ENCODE peak calls at places on chromosomes 6 and 20, in eight cellular contexts. One of them, this sample, is unnamed.

GRCh38 chr6:136326038-136326561 is 36.5 kb upstream of the BCLAF1 start:
- DNase-seq in GM06990: no peak
- DNase-seq in neural crest cell: no peak
- DNase-seq in tibial nerve: no peak
- DNase-seq in OCI-LY7: peak
- DNase-seq in lower leg skin: no peak
- DNase-seq in fibroblast of pulmonary artery: peak
- DNase-seq in mesothelial cell of epicardium: no peak
- DNase-seq in this sample: no peak

GRCh38 chr6:151179321-151179720 is 60.4 kb upstream of the AKAP12 start:
- DNase-seq in neural crest cell: no peak
- DNase-seq in tibial nerve: peak
- DNase-seq in lower leg skin: no peak
- DNase-seq in GM06990: no peak
- DNase-seq in fibroblast of pulmonary artery: peak
- DNase-seq in mesothelial cell of epicardium: no peak
- DNase-seq in OCI-LY7: no peak
- DNase-seq in this sample: no peak

GRCh38 chr6:144899161-144899560 is 614.0 kb downstream of the UTRN start:
- DNase-seq in GM06990: no peak
- DNase-seq in tibial nerve: no peak
- DNase-seq in neural crest cell: no peak
- DNase-seq in fibroblast of pulmonary artery: peak
- DNase-seq in OCI-LY7: no peak
- DNase-seq in lower leg skin: no peak
- DNase-seq in mesothelial cell of epicardium: no peak
- DNase-seq in this sample: no peak

GRCh38 chr6:135851442-135852271 is at the start of gene PDE7B:
- DNase-seq in OCI-LY7: peak
- DNase-seq in neural crest cell: peak
- DNase-seq in GM06990: peak
- DNase-seq in mesothelial cell of epicardium: peak
- DNase-seq in lower leg skin: peak
- DNase-seq in tibial nerve: peak
- DNase-seq in fibroblast of pulmonary artery: peak
- DNase-seq in this sample: peak

GRCh38 chr6:150332939-150333591 is 35.7 kb upstream of the IYD start:
- DNase-seq in OCI-LY7: no peak
- DNase-seq in mesothelial cell of epicardium: no peak
- DNase-seq in lower leg skin: no peak
- DNase-seq in neural crest cell: no peak
- DNase-seq in fibroblast of pulmonary artery: no peak
- DNase-seq in tibial nerve: no peak
- DNase-seq in GM06990: no peak
- DNase-seq in this sample: no peak

GRCh38 chr6:2467929-2468600 is 222.7 kb upstream of the GMDS start:
- DNase-seq in GM06990: no peak
- DNase-seq in tibial nerve: no peak
- DNase-seq in OCI-LY7: no peak
- DNase-seq in neural crest cell: no peak
- DNase-seq in lower leg skin: no peak
- DNase-seq in mesothelial cell of epicardium: no peak
- DNase-seq in fibroblast of pulmonary artery: no peak
- DNase-seq in this sample: no peak

GRCh38 chr20:18252597-18253451 is 35.5 kb upstream of the ZNF133 start:
- DNase-seq in OCI-LY7: no peak
- DNase-seq in lower leg skin: peak
- DNase-seq in fibroblast of pulmonary artery: no peak
- DNase-seq in neural crest cell: no peak
- DNase-seq in mesothelial cell of epicardium: no peak
- DNase-seq in tibial nerve: no peak
- DNase-seq in GM06990: no peak
- DNase-seq in this sample: no peak

GRCh38 chr6:112595841-112596240 is 248.7 kb downstream of the RFPL4B start:
- DNase-seq in GM06990: no peak
- DNase-seq in lower leg skin: no peak
- DNase-seq in fibroblast of pulmonary artery: no peak
- DNase-seq in mesothelial cell of epicardium: no peak
- DNase-seq in tibial nerve: no peak
- DNase-seq in neural crest cell: no peak
- DNase-seq in OCI-LY7: no peak
- DNase-seq in this sample: no peak

GRCh38 chr20:48298851-48299484 is 513.7 kb upstream of the SULF2 start:
- DNase-seq in mesothelial cell of epicardium: no peak
- DNase-seq in lower leg skin: no peak
- DNase-seq in neural crest cell: no peak
- DNase-seq in OCI-LY7: no peak
- DNase-seq in GM06990: no peak
- DNase-seq in tibial nerve: no peak
- DNase-seq in fibroblast of pulmonary artery: peak
- DNase-seq in this sample: peak

DNA sequence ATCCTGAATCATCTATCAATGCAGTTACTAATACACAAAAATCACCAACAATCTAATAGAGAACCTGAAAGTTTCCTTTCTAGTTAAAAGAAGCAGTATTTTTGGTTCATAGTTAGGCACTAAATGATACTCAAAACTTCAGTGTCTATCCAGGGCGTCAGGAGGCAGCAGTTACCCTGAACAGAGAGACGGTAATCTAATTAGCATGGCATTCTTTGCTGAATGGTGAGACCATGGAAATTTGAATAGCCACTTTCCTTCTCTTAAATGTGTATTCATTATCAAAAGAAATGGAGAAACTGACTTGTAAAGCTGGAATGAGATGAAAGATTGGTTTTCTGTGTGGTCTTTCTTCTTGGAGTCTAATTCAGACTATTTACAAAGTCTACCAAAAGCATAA is 146.6 kb upstream of the BMP5 start:
- DNase-seq in GM06990: no peak
- DNase-seq in mesothelial cell of epicardium: no peak
- DNase-seq in tibial nerve: no peak
- DNase-seq in lower leg skin: no peak
- DNase-seq in fibroblast of pulmonary artery: no peak
- DNase-seq in OCI-LY7: no peak
- DNase-seq in neural crest cell: no peak
- DNase-seq in this sample: no peak
- TF ChIP-seq CTCF in GM06990: no peak
- TF ChIP-seq CTCF in mesothelial cell of epicardium: no peak
- TF ChIP-seq CTCF in tibial nerve: no peak
- TF ChIP-seq CTCF in lower leg skin: no peak
- TF ChIP-seq CTCF in fibroblast of pulmonary artery: peak
- TF ChIP-seq CTCF in OCI-LY7: no peak
- TF ChIP-seq CTCF in neural crest cell: no peak
- TF ChIP-seq CTCF in this sample: no peak

GRCh38 chr6:890201-890600 is 197.3 kb upstream of the EXOC2 start:
- DNase-seq in fibroblast of pulmonary artery: no peak
- DNase-seq in neural crest cell: no peak
- DNase-seq in GM06990: no peak
- DNase-seq in mesothelial cell of epicardium: no peak
- DNase-seq in lower leg skin: no peak
- DNase-seq in tibial nerve: no peak
- DNase-seq in OCI-LY7: no peak
- DNase-seq in this sample: no peak

GRCh38 chr6:897561-898207 is 204.7 kb upstream of the EXOC2 start:
- DNase-seq in tibial nerve: no peak
- DNase-seq in neural crest cell: no peak
- DNase-seq in fibroblast of pulmonary artery: no peak
- DNase-seq in lower leg skin: no peak
- DNase-seq in GM06990: no peak
- DNase-seq in OCI-LY7: no peak
- DNase-seq in mesothelial cell of epicardium: no peak
- DNase-seq in this sample: no peak

GRCh38 chr6:890995-891394 is 198.1 kb upstream of the EXOC2 start:
- DNase-seq in lower leg skin: no peak
- DNase-seq in OCI-LY7: no peak
- DNase-seq in tibial nerve: no peak
- DNase-seq in GM06990: no peak
- DNase-seq in mesothelial cell of epicardium: no peak
- DNase-seq in fibroblast of pulmonary artery: no peak
- DNase-seq in neural crest cell: no peak
- DNase-seq in this sample: no peak

DNA sequence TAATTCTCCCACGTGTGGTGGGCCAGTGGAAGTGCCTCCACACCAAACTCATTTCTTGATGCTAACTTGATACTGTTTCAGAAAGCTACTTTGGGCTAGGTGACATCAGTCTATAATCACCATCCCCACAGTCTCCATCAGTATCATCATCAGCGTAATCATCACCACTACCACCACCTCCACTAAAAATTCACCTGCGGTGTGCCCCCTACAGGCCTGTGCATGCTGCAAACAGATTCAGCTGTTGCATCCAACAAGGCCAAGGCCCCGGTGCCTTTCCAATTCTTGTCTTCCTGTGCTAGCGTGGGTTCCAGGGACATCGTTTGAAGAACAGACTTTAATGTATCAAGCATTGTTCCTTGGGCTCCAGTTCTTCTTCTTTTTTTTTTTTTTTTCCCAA is 201.3 kb upstream of the EXOC2 start:
- DNase-seq in mesothelial cell of epicardium: no peak
- DNase-seq in fibroblast of pulmonary artery: no peak
- DNase-seq in tibial nerve: no peak
- DNase-seq in GM06990: no peak
- DNase-seq in OCI-LY7: no peak
- DNase-seq in neural crest cell: no peak
- DNase-seq in lower leg skin: no peak
- DNase-seq in this sample: no peak
- TF ChIP-seq CTCF in mesothelial cell of epicardium: no peak
- TF ChIP-seq CTCF in fibroblast of pulmonary artery: no peak
- TF ChIP-seq CTCF in tibial nerve: no peak
- TF ChIP-seq CTCF in GM06990: peak
- TF ChIP-seq CTCF in OCI-LY7: peak
- TF ChIP-seq CTCF in neural crest cell: no peak
- TF ChIP-seq CTCF in lower leg skin: no peak
- TF ChIP-seq CTCF in this sample: no peak

GRCh38 chr20:34018166-34018565 is 24.5 kb downstream of the RALY start:
- DNase-seq in lower leg skin: no peak
- DNase-seq in tibial nerve: no peak
- DNase-seq in fibroblast of pulmonary artery: no peak
- DNase-seq in GM06990: no peak
- DNase-seq in OCI-LY7: no peak
- DNase-seq in mesothelial cell of epicardium: no peak
- DNase-seq in neural crest cell: no peak
- DNase-seq in this sample: no peak

GRCh38 chr20:34023937-34024732 is 30.4 kb downstream of the RALY start:
- DNase-seq in tibial nerve: no peak
- DNase-seq in lower leg skin: peak
- DNase-seq in GM06990: no peak
- DNase-seq in fibroblast of pulmonary artery: no peak
- DNase-seq in neural crest cell: no peak
- DNase-seq in OCI-LY7: no peak
- DNase-seq in mesothelial cell of epicardium: no peak
- DNase-seq in this sample: no peak

GRCh38 chr20:34022843-34023234 is 29.1 kb downstream of the RALY start:
- DNase-seq in mesothelial cell of epicardium: no peak
- DNase-seq in neural crest cell: no peak
- DNase-seq in OCI-LY7: no peak
- DNase-seq in lower leg skin: peak
- DNase-seq in fibroblast of pulmonary artery: no peak
- DNase-seq in tibial nerve: no peak
- DNase-seq in GM06990: no peak
- DNase-seq in this sample: no peak

GRCh38 chr20:34024733-34025351 is 31.1 kb downstream of the RALY start:
- DNase-seq in GM06990: no peak
- DNase-seq in lower leg skin: peak
- DNase-seq in fibroblast of pulmonary artery: no peak
- DNase-seq in mesothelial cell of epicardium: no peak
- DNase-seq in tibial nerve: no peak
- DNase-seq in neural crest cell: no peak
- DNase-seq in OCI-LY7: no peak
- DNase-seq in this sample: no peak

DNA sequence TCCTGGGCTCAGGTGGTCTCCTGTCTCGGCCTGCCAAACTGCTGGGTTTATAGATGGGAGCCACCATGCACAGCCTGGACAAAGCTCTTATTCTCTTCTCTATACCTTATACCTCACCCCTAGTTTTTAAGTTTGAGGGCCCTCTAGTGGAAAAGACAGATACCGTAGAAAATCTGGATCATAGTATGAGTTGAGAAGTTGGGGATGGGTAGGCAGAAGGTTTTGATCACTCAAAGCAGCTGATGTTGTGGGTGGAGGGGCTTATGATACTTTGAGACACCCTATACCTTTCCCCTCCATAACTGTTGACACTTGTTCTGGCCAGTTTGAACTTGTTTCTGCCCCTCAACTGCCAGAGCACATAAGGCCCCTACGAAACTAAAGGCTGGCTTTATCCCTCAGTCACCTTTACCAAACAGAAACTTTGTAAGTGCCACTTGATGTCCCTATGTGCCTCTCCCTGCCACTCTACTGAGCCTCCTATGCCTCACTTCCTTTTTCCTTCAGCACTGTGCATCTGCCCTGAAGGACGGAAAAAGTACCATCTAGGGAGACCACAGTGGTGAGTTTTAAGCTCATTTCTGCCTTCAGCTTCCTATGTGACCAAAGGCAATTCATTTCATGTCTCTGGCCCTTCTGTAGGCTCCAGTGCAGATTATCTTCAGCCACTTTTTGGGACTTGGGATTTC is 28.6 kb downstream of the RALY start:
- DNase-seq in mesothelial cell of epicardium: no peak
- DNase-seq in fibroblast of pulmonary artery: no peak
- DNase-seq in neural crest cell: no peak
- DNase-seq in tibial nerve: no peak
- DNase-seq in OCI-LY7: peak
- DNase-seq in GM06990: peak
- DNase-seq in lower leg skin: no peak
- DNase-seq in this sample: no peak
- TF ChIP-seq CTCF in mesothelial cell of epicardium: no peak
- TF ChIP-seq CTCF in fibroblast of pulmonary artery: peak
- TF ChIP-seq CTCF in neural crest cell: peak
- TF ChIP-seq CTCF in tibial nerve: no peak
- TF ChIP-seq CTCF in OCI-LY7: peak
- TF ChIP-seq CTCF in GM06990: peak
- TF ChIP-seq CTCF in lower leg skin: no peak
- TF ChIP-seq CTCF in this sample: peak

GRCh38 chr6:40352006-40352405 is 235.2 kb downstream of the LRFN2 start:
- DNase-seq in neural crest cell: no peak
- DNase-seq in OCI-LY7: no peak
- DNase-seq in fibroblast of pulmonary artery: peak
- DNase-seq in lower leg skin: peak
- DNase-seq in GM06990: no peak
- DNase-seq in mesothelial cell of epicardium: no peak
- DNase-seq in tibial nerve: no peak
- DNase-seq in this sample: no peak

GRCh38 chr6:40355532-40355931 is 231.6 kb downstream of the LRFN2 start:
- DNase-seq in OCI-LY7: no peak
- DNase-seq in lower leg skin: peak
- DNase-seq in tibial nerve: no peak
- DNase-seq in fibroblast of pulmonary artery: no peak
- DNase-seq in mesothelial cell of epicardium: no peak
- DNase-seq in neural crest cell: no peak
- DNase-seq in GM06990: no peak
- DNase-seq in this sample: no peak

GRCh38 chr6:40353967-40354452 is 233.2 kb downstream of the LRFN2 start:
- DNase-seq in neural crest cell: no peak
- DNase-seq in tibial nerve: no peak
- DNase-seq in OCI-LY7: no peak
- DNase-seq in lower leg skin: peak
- DNase-seq in fibroblast of pulmonary artery: no peak
- DNase-seq in GM06990: no peak
- DNase-seq in mesothelial cell of epicardium: no peak
- DNase-seq in this sample: no peak

GRCh38 chr6:40352527-40353170 is 234.5 kb downstream of the LRFN2 start:
- DNase-seq in fibroblast of pulmonary artery: no peak
- DNase-seq in neural crest cell: no peak
- DNase-seq in GM06990: no peak
- DNase-seq in mesothelial cell of epicardium: no peak
- DNase-seq in lower leg skin: peak
- DNase-seq in tibial nerve: no peak
- DNase-seq in OCI-LY7: no peak
- DNase-seq in this sample: no peak

GRCh38 chr6:40353197-40353966 is 233.8 kb downstream of the LRFN2 start:
- DNase-seq in fibroblast of pulmonary artery: no peak
- DNase-seq in lower leg skin: peak
- DNase-seq in tibial nerve: no peak
- DNase-seq in mesothelial cell of epicardium: no peak
- DNase-seq in neural crest cell: no peak
- DNase-seq in OCI-LY7: no peak
- DNase-seq in GM06990: no peak
- DNase-seq in this sample: no peak
- TF ChIP-seq CTCF in fibroblast of pulmonary artery: no peak
- TF ChIP-seq CTCF in lower leg skin: no peak
- TF ChIP-seq CTCF in tibial nerve: no peak
- TF ChIP-seq CTCF in mesothelial cell of epicardium: no peak
- TF ChIP-seq CTCF in neural crest cell: no peak
- TF ChIP-seq CTCF in OCI-LY7: no peak
- TF ChIP-seq CTCF in GM06990: no peak
- TF ChIP-seq CTCF in this sample: no peak

This sample was measured in heart right ventricle.